ENCODE peak calls at places on chromosomes 7 and 10, in ten cellular contexts. J is IMR-90, B is frontal cortex, K is GM20000, Y is neural crest cell, C is HT1080, G is HT-29, D is HTR-8/SVneo, R is adipocyte, X is heart left ventricle. U is an unnamed sample.

GRCh38 chr10:6842722-6843121 is 262.6 kb upstream of the PRKCQ start:
- DNase-seq in J (no peak), B (no peak), K (no peak), Y (no peak), C (no peak), G (no peak), D (no peak), R (no peak), X (no peak), U (no peak)

GRCh38 chr7:24756545-24756988 is 697 bp downstream of the GSDME start:
- DNase-seq in J (peak), B (no peak), K (peak), Y (no peak), C (no peak), G (no peak), D (no peak), R (no peak), X (peak), U (peak)

GRCh38 chr10:79019441-79019840 is 49.3 kb upstream of the ZMIZ1 start:
- DNase-seq in J (no peak), B (no peak), K (no peak), Y (no peak), C (no peak), G (no peak), D (no peak), R (no peak), X (no peak), U (no peak)

GRCh38 chr7:150994141-150994837 is 3.5 kb downstream of the NOS3 start:
- DNase-seq in J (no peak), B (no peak), K (no peak), Y (no peak), C (no peak), G (no peak), D (no peak), R (no peak), X (peak), U (peak)

GRCh38 chr7:123643495-123644428 is 11.9 kb upstream of the LMOD2 start:
- DNase-seq in J (peak), B (no peak), K (no peak), Y (no peak), C (peak), G (peak), D (peak), R (peak), X (peak), U (no peak)

GRCh38 chr10:75878586-75878985 is 447.2 kb downstream of the LRMDA start:
- DNase-seq in J (no peak), B (no peak), K (no peak), Y (no peak), C (no peak), G (no peak), D (no peak), R (no peak), X (no peak), U (no peak)

GRCh38 chr10:114306116-114306973 is 67.3 kb downstream of the VWA2 start:
- DNase-seq in J (peak), B (no peak), K (no peak), Y (no peak), C (peak), G (no peak), D (peak), R (peak), X (no peak), U (no peak)

GRCh38 chr10:103540722-103541121 is 47.2 kb downstream of the NEURL1 start:
- DNase-seq in J (peak), B (no peak), K (no peak), Y (no peak), C (no peak), G (no peak), D (no peak), R (no peak), X (no peak), U (no peak)

GRCh38 chr7:4931932-4932331 is 27.1 kb downstream of the MMD2 start:
- DNase-seq in J (no peak), B (peak), K (no peak), Y (peak), C (peak), G (peak), D (no peak), R (no peak), X (no peak), U (no peak)

GRCh38 chr7:96415293-96415940 is 93.5 kb upstream of the SLC25A13 start:
- DNase-seq in J (no peak), B (no peak), K (no peak), Y (no peak), C (no peak), G (peak), D (no peak), R (no peak), X (no peak), U (no peak)

GRCh38 chr10:123930340-123931001 is 38.9 kb upstream of the CPXM2 start:
- DNase-seq in J (peak), B (no peak), K (no peak), Y (no peak), C (peak), G (no peak), D (no peak), R (peak), X (no peak), U (no peak)

GRCh38 chr10:14487511-14487909 is 156.8 kb upstream of the FRMD4A start:
- DNase-seq in J (peak), B (no peak), K (no peak), Y (no peak), C (peak), G (no peak), D (no peak), R (peak), X (no peak), U (no peak)

GRCh38 chr7:67377939-67378862 is 381.6 kb downstream of the TYW1 start:
- DNase-seq in J (peak), B (peak), K (peak), Y (peak), C (peak), G (peak), D (peak), R (peak), X (peak), U (peak)

GRCh38 chr10:42989481-42989921 is 87.4 kb upstream of the RET start:
- DNase-seq in J (no peak), B (no peak), K (no peak), Y (no peak), C (no peak), G (no peak), D (no peak), R (no peak), X (no peak), U (no peak)

GRCh38 chr7:412313-412710 is 107.3 kb downstream of the PDGFA start:
- DNase-seq in J (no peak), B (no peak), K (no peak), Y (no peak), C (no peak), G (no peak), D (no peak), R (no peak), X (peak), U (no peak)

GRCh38 chr7:157558516-157558874 is 221.7 kb downstream of the DNAJB6 start:
- DNase-seq in J (no peak), B (no peak), K (no peak), Y (no peak), C (no peak), G (no peak), D (no peak), R (no peak), X (peak), U (no peak)

GRCh38 chr7:76191783-76192240 is 9.9 kb upstream of the SRRM3 start:
- DNase-seq in J (peak), B (no peak), K (no peak), Y (peak), C (peak), G (peak), D (peak), R (no peak), X (no peak), U (no peak)

GRCh38 chr7:96388620-96389383 is 66.9 kb upstream of the SLC25A13 start:
- DNase-seq in J (peak), B (no peak), K (no peak), Y (no peak), C (peak), G (no peak), D (no peak), R (peak), X (no peak), U (no peak)

U was measured in activated CD4-positive, alpha-beta memory T cell treated with anti-CD3 and anti-CD28 coated beads, Interleukin-2, amount 10 ng/mL, durations not matched to agents 7 days and 5 days.